ENCODE peak calls at places on chromosomes 12 and 14, in seven cellular contexts. B, M, I, A, C, Y and U are unnamed samples.

GRCh38 chr12:94149781-94150482 is 1.6 kb downstream of the PLXNC1 start:
- DNase-seq in I (peak; percentile 72), C (peak; percentile 56), M (no peak), Y (peak; percentile 69), B (no peak), A (peak; percentile 64), U (peak; percentile 59)

GRCh38 chr12:62730649-62731377 is 204.1 kb downstream of the PPM1H start:
- DNase-seq in C (no peak), I (no peak), M (peak; percentile 67), B (no peak), A (no peak), Y (no peak), U (peak; percentile 59)

GRCh38 chr12:3042394-3042793 is 34.8 kb upstream of the TSPAN9 start:
- DNase-seq in M (no peak), I (no peak), Y (no peak), A (peak; percentile 26), B (no peak), C (no peak), U (no peak)

GRCh38 chr12:58888131-58888783 is 32.0 kb downstream of the LRIG3 start:
- DNase-seq in M (peak; percentile 63), C (no peak), B (no peak), A (no peak), Y (no peak), I (no peak), U (no peak)

GRCh38 chr12:109295764-109296425 is 13.2 kb downstream of the FOXN4 start:
- DNase-seq in B (no peak), I (no peak), Y (no peak), M (no peak), A (no peak), C (no peak), U (no peak)

GRCh38 chr12:31874961-31875608 is 84.1 kb upstream of the RESF1 start:
- DNase-seq in M (peak; percentile 83), Y (no peak), B (peak; percentile 16), A (peak; percentile 56), I (peak; percentile 84), C (no peak), U (peak; percentile 86)

GRCh38 chr14:50559990-50560928 is at the start of gene ATL1:
- DNase-seq in M (peak; percentile 74), C (peak; percentile 77), B (peak; percentile 51), A (peak; percentile 86), I (peak; percentile 87), Y (peak; percentile 87), U (peak; percentile 86)

GRCh38 chr12:50102186-50102585 is 1.6 kb upstream of the GPD1 start:
- DNase-seq in M (no peak), B (no peak), I (no peak), Y (no peak), A (no peak), C (no peak), U (no peak)

GRCh38 chr12:55698965-55699364 is 8.7 kb downstream of the ITGA7 start:
- DNase-seq in I (no peak), M (no peak), C (no peak), B (no peak), A (no peak), Y (no peak), U (no peak)

GRCh38 chr14:100654025-100654813 is 67.0 kb upstream of the BEGAIN start:
- DNase-seq in Y (no peak), B (no peak), C (no peak), A (no peak), I (no peak), M (no peak), U (no peak)

GRCh38 chr12:106766393-106766826 is 8.1 kb upstream of the RIC8B start:
- DNase-seq in Y (no peak), M (no peak), C (no peak), B (no peak), I (no peak), A (no peak), U (peak; percentile 22)

GRCh38 chr14:28382460-28383220 is 383.9 kb upstream of the FOXG1 start:
- DNase-seq in I (peak; percentile 31), A (no peak), C (no peak), Y (no peak), M (no peak), B (no peak), U (peak; percentile 3)

GRCh38 chr12:58920956-58921861 is 905 bp upstream of the LRIG3 start:
- DNase-seq in C (no peak), Y (no peak), A (no peak), B (no peak), I (no peak), M (no peak), U (no peak)

GRCh38 chr12:54421175-54421872 is 2.3 kb upstream of the ITGA5 start:
- DNase-seq in C (no peak), B (no peak), A (no peak), I (no peak), Y (no peak), M (peak; percentile 36), U (peak; percentile 30)

GRCh38 chr14:37230551-37231194 is 32.9 kb downstream of the MIPOL1 start:
- DNase-seq in B (no peak), M (peak; percentile 77), Y (no peak), C (peak; percentile 39), I (peak; percentile 60), A (no peak), U (peak; percentile 66)

GRCh38 chr12:57590892-57591566 is at the start of gene PIP4K2C:
- DNase-seq in C (peak; percentile 63), Y (peak; percentile 90), B (peak; percentile 89), I (peak; percentile 92), M (peak; percentile 23), A (peak; percentile 98), U (peak; percentile 49)

GRCh38 chr12:8916154-8916553 is 1.8 kb downstream of the PHC1 start:
- DNase-seq in I (no peak), Y (no peak), A (no peak), B (no peak), C (no peak), M (no peak), U (no peak)
- H3K23ac ChIP-seq in I (no peak overlapping the region), Y (no peak overlapping the region), A (no peak overlapping the region), B (no peak overlapping the region), C (no peak overlapping the region), M (no peak overlapping the region), U (no peak overlapping the region)

GRCh38 chr12:123861392-123861791 is 99.3 kb downstream of the DNAH10 start:
- DNase-seq in C (no peak), I (no peak), B (no peak), A (no peak), M (no peak), Y (no peak), U (no peak)

GRCh38 chr12:123859035-123859434 is 96.9 kb downstream of the DNAH10 start:
- DNase-seq in I (peak; percentile 42), A (peak; percentile 64), Y (peak; percentile 56), M (no peak), C (no peak), B (no peak), U (no peak)

GRCh38 chr12:123860369-123860768 is 98.3 kb downstream of the DNAH10 start:
- DNase-seq in I (no peak), M (no peak), B (no peak), C (no peak), Y (no peak), A (no peak), U (no peak)

GRCh38 chr12:123856681-123857080 is 94.6 kb downstream of the DNAH10 start:
- DNase-seq in C (no peak), B (no peak), I (no peak), Y (no peak), M (no peak), A (no peak), U (no peak)

GRCh38 chr12:123858176-123858575 is 96.1 kb downstream of the DNAH10 start:
- DNase-seq in I (no peak), M (no peak), Y (no peak), A (no peak), C (no peak), B (no peak), U (no peak)
- H3K23ac ChIP-seq in I (no peak overlapping the region), M (no peak overlapping the region), Y (no peak overlapping the region), A (no peak overlapping the region), C (no peak overlapping the region), B (no peak overlapping the region), U (no peak overlapping the region)

GRCh38 chr12:115947696-115948062 is 329.8 kb downstream of the MED13L start:
- DNase-seq in B (no peak), M (no peak), I (no peak), Y (no peak), C (no peak), A (no peak), U (no peak)
- H3K23ac ChIP-seq in B (no peak overlapping the region), M (no peak overlapping the region), I (no peak overlapping the region), Y (no peak overlapping the region), C (no peak overlapping the region), A (no peak overlapping the region), U (no peak overlapping the region)

DNA sequence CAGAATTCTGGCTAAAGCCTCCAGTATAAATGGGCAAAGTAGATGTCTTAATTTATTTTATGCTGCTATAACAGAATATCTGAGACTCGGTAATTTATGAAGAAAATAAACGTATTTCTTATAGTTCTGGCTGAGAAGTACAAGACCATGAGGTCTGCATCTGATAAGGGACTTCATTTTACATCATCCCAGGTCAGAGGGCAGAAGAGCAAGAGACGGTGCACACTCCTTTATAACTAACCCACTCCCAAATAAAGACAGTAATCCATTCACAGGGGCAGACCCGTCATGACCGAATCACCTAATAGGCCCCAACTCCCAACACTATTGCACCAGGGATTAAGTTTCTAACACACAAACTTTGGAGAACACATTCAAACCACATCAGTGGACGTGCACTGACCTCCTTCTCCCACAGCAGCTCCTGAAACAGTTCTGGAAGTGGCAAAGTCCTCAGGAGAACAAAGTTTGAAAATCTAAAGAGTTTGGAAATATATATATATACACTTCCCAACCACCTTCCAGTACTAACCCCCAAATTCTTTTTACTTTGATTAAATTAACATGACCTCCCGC is 116.5 kb downstream of the MED13L start:
- DNase-seq in M (no peak), C (no peak), B (no peak), A (no peak), Y (no peak), I (no peak), U (no peak)
- H3K23ac ChIP-seq in M (no peak overlapping the region), C (no peak overlapping the region), B (no peak overlapping the region), A (no peak overlapping the region), Y (peak overlapping the region; percentile 40), I (no peak overlapping the region), U (no peak overlapping the region)

GRCh38 chr12:71014180-71014785 is 93.7 kb upstream of the PTPRR start:
- DNase-seq in B (no peak), I (peak; percentile 64), A (no peak), Y (no peak), C (peak; percentile 23), M (peak; percentile 21), U (peak; percentile 40)
- H3K23ac ChIP-seq in B (no peak overlapping the region), I (no peak overlapping the region), A (no peak overlapping the region), Y (no peak overlapping the region), C (no peak overlapping the region), M (no peak overlapping the region), U (no peak overlapping the region)

DNA sequence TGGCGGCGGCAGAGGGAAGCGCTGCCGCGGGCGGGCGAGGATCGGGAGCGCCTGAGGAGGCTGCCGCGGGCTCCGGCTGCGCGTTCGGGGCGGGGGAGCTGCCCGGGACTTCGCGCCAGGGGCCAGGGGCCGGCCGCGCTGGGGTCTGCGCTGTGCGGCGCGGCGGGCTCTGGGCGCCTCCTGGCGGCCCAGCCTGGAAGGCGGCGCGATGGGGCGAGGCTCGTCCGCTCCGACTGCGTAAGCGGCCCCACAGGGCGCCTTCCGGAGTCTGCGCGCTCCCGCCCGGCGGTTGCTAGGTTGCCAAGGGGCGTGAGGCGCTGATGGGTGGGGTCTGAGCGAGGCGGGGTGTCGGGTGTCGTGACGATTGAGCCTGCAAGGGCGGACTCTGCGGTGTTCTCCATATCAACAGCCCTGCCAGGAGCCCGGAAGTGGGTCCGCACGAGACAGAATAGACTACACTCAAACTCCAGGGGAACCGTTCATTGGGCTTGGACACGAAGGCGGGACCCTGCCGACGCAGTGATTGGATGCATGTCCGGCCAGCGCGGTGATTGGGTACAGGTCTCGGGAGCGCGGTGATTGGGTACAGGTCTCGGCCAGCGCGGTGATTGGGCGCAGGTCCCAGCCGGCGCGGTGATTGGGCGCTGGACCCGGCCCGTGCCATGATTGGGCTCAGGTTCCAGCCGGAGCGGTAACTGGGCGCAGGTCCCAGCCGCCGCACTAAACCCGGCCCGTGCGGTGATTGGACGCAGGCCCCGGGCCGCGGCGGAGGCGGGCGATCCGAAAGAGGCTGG is at the start of gene TEDC1:
- DNase-seq in Y (peak; percentile 92), A (peak; percentile 99), B (peak; percentile 100), C (peak; percentile 99), I (peak; percentile 100), M (peak; percentile 100), U (peak; percentile 100)
- H3K23ac ChIP-seq in Y (no peak within 1 kb of the TSS), A (no peak within 1 kb of the TSS), B (no peak within 1 kb of the TSS), C (peak within 1 kb of the TSS; percentile 43), I (no peak within 1 kb of the TSS), M (no peak within 1 kb of the TSS), U (no peak within 1 kb of the TSS)